ENCODE peak calls at places on chromosome 12, in ten cellular contexts. N is Right ventricle myocardium superior; P is stimulated activated CD4-positive, alpha-beta T cell treated with anti-CD3 and anti-CD28 coated beads, Interleukin-2, amount 100 ng/mL, for 48 hours; B is activated CD4-positive, alpha-beta T cell treated with anti-CD3 and anti-CD28 coated beads, Interleukin-2, amount 50 U/mL, for 48 hours; D is NCI-H1092; A is stimulated activated CD8-positive, alpha-beta memory T cell treated with anti-CD3 and anti-CD28 coated beads, Interleukin-4, amount 100 ng/mL, for 48 hours; E is type B pancreatic cell; W is fibroblast of pulmonary artery; M is amniotic stem cell; K is nephron progenitor cell. G is an unnamed sample.

GRCh38 chr12:10160659-10161386 is 11.1 kb downstream of the OLR1 start:
- DNase-seq in D (no peak), P (no peak), E (no peak), K (no peak), A (no peak), W (no peak), N (no peak), M (no peak), B (no peak), G (no peak)

GRCh38 chr12:69835048-69835447 is 10.0 kb downstream of the MYRFL start:
- DNase-seq in P (no peak), N (no peak), E (no peak), A (no peak), B (no peak), K (no peak), W (no peak), D (no peak), M (no peak), G (no peak)

GRCh38 chr12:115313929-115314328 is 630.0 kb upstream of the TBX3 start:
- DNase-seq in A (no peak), E (no peak), B (no peak), K (no peak), W (peak), M (no peak), N (no peak), D (no peak), P (no peak), G (peak)

GRCh38 chr12:6201199-6201608 is 1.0 kb downstream of the CD9 start:
- DNase-seq in P (no peak), K (no peak), N (no peak), E (no peak), B (no peak), M (no peak), W (no peak), A (no peak), D (no peak), G (no peak)

GRCh38 chr12:122318607-122319311 is 52.5 kb upstream of the VPS33A start:
- DNase-seq in W (peak), N (no peak), K (no peak), D (no peak), A (no peak), P (no peak), B (no peak), M (peak), E (no peak), G (peak)

GRCh38 chr12:69685810-69686209 is 13.3 kb downstream of the BEST3 start:
- DNase-seq in M (no peak), W (peak), P (no peak), N (no peak), E (no peak), B (no peak), D (no peak), A (no peak), K (no peak), G (no peak)

GRCh38 chr12:116200812-116201211 is 76.7 kb downstream of the MED13L start:
- DNase-seq in W (no peak), D (no peak), B (no peak), A (no peak), P (no peak), E (no peak), N (no peak), K (no peak), M (no peak), G (no peak)

GRCh38 chr12:70467908-70468733 is 102.0 kb downstream of the KCNMB4 start:
- DNase-seq in N (no peak), B (no peak), E (no peak), A (no peak), D (no peak), P (no peak), K (no peak), W (no peak), M (no peak), G (no peak)

GRCh38 chr12:116808113-116808786 is 70.1 kb downstream of the RNFT2 start:
- DNase-seq in A (no peak), B (no peak), P (no peak), W (no peak), K (peak), E (no peak), D (no peak), M (no peak), N (no peak), G (no peak)

GRCh38 chr12:28770329-28770728 is 378.7 kb upstream of the FAR2 start:
- DNase-seq in A (no peak), P (no peak), N (no peak), M (no peak), K (no peak), D (no peak), W (no peak), B (no peak), E (no peak), G (peak)

GRCh38 chr12:11981174-11981733 is 89.5 kb upstream of the BCL2L14 start:
- DNase-seq in N (no peak), E (no peak), P (peak), M (no peak), B (peak), W (peak), A (peak), D (no peak), K (no peak), G (no peak)

GRCh38 chr12:70692681-70693288 is 55.6 kb upstream of the PTPRB start:
- DNase-seq in D (no peak), W (peak), A (no peak), P (no peak), E (no peak), K (no peak), N (no peak), M (no peak), B (no peak), G (peak)

GRCh38 chr12:9888665-9889273 is 7.5 kb downstream of the KLRF2 start:
- DNase-seq in P (no peak), N (no peak), M (no peak), D (no peak), A (no peak), B (no peak), W (no peak), K (no peak), E (no peak), G (no peak)

GRCh38 chr12:66189476-66189823 is 436 bp downstream of the IRAK3 start:
- DNase-seq in A (no peak), M (no peak), D (no peak), K (no peak), B (no peak), E (no peak), W (peak), P (no peak), N (no peak), G (no peak)

GRCh38 chr12:13817131-13817530 is 164.3 kb downstream of the GRIN2B start:
- DNase-seq in W (no peak), M (no peak), D (no peak), N (peak), P (no peak), A (no peak), K (no peak), B (no peak), E (no peak), G (no peak)

GRCh38 chr12:26554332-26554731 is 278.7 kb downstream of the ITPR2 start:
- DNase-seq in M (no peak), D (no peak), B (no peak), P (no peak), A (no peak), E (no peak), K (no peak), W (no peak), N (no peak), G (no peak)

GRCh38 chr12:58249610-58250009 is 308.2 kb downstream of the ATP23 start:
- DNase-seq in A (no peak), P (no peak), D (no peak), M (no peak), N (peak), E (no peak), K (peak), B (no peak), W (no peak), G (no peak)

GRCh38 chr12:12315838-12316237 is 34.2 kb downstream of the MANSC1 start:
- DNase-seq in D (no peak), B (no peak), W (no peak), M (no peak), P (no peak), N (no peak), K (no peak), A (no peak), E (no peak), G (no peak)

GRCh38 chr12:104381721-104382480 is 74.8 kb upstream of the CHST11 start:
- DNase-seq in N (peak), P (peak), K (peak), B (peak), D (peak), E (peak), M (peak), W (peak), A (peak), G (peak)

GRCh38 chr12:124454352-124454725 is 113.1 kb downstream of the NCOR2 start:
- DNase-seq in N (peak), E (no peak), M (no peak), W (no peak), K (no peak), B (no peak), A (no peak), D (no peak), P (no peak), G (no peak)

GRCh38 chr12:104586325-104587048 is 129.7 kb downstream of the CHST11 start:
- DNase-seq in N (no peak), D (no peak), M (no peak), A (no peak), B (no peak), E (no peak), K (peak), P (no peak), W (no peak), G (no peak)

GRCh38 chr12:46177842-46178608 is 90.8 kb downstream of the SLC38A1 start:
- DNase-seq in D (no peak), M (no peak), N (no peak), E (no peak), A (no peak), K (no peak), P (no peak), W (no peak), B (no peak), G (no peak)

GRCh38 chr12:132320767-132321211 is 8.6 kb downstream of the GALNT9 start:
- DNase-seq in B (no peak), E (no peak), K (no peak), D (no peak), M (no peak), N (peak), P (no peak), W (no peak), A (no peak), G (no peak)

GRCh38 chr12:27303139-27304111 is 29.2 kb upstream of the BMAL2 start:
- DNase-seq in P (no peak), A (no peak), N (no peak), K (no peak), W (no peak), M (no peak), B (no peak), E (no peak), D (no peak), G (no peak)

GRCh38 chr12:112684742-112685141 is 106.8 kb upstream of the RPH3A start:
- DNase-seq in W (no peak), A (no peak), K (no peak), M (no peak), E (no peak), N (no peak), B (no peak), P (no peak), D (no peak), G (no peak)

GRCh38 chr12:126342866-126343265 is 1277.6 kb downstream of the AACS start:
- DNase-seq in N (no peak), M (no peak), D (no peak), A (no peak), P (no peak), B (no peak), E (no peak), K (no peak), W (no peak), G (no peak)

GRCh38 chr12:26238341-26239126 is 43.2 kb downstream of the SSPN start:
- DNase-seq in D (no peak), P (no peak), K (no peak), B (no peak), A (no peak), M (no peak), N (no peak), E (no peak), W (no peak), G (no peak)

GRCh38 chr12:56300644-56301464 is 724 bp upstream of the CS start:
- DNase-seq in D (no peak), E (no peak), W (no peak), M (no peak), A (no peak), N (no peak), P (peak), B (no peak), K (no peak), G (no peak)

GRCh38 chr12:24881227-24881626 is 67.7 kb downstream of the BCAT1 start:
- DNase-seq in N (no peak), D (no peak), B (no peak), P (no peak), K (no peak), M (no peak), A (no peak), W (no peak), E (no peak), G (no peak)

GRCh38 chr12:89376844-89377243 is 24.5 kb upstream of the DUSP6 start:
- DNase-seq in W (no peak), N (no peak), B (no peak), K (no peak), A (no peak), D (no peak), P (no peak), M (no peak), E (no peak), G (no peak)

GRCh38 chr12:116067892-116068291 is 209.6 kb downstream of the MED13L start:
- DNase-seq in D (no peak), E (no peak), K (no peak), N (no peak), B (no peak), M (no peak), A (no peak), W (no peak), P (no peak), G (no peak)

GRCh38 chr12:54360717-54361456 is 3.4 kb downstream of the GPR84 start:
- DNase-seq in B (peak), M (peak), W (peak), A (peak), P (peak), N (peak), E (peak), D (peak), K (peak), G (peak)

GRCh38 chr12:94145231-94145979 is 3.0 kb upstream of the PLXNC1 start:
- DNase-seq in E (no peak), P (no peak), K (no peak), M (peak), W (peak), D (no peak), B (no peak), N (no peak), A (no peak), G (no peak)

GRCh38 chr12:11807453-11807852 is 158.0 kb downstream of the ETV6 start:
- DNase-seq in D (peak), E (no peak), W (no peak), P (no peak), K (no peak), B (no peak), M (no peak), A (no peak), N (no peak), G (no peak)